ENCODE peak calls at places on chromosomes 13 and 19, in six cellular contexts. One of them, this sample, is unnamed.

GRCh38 chr13:71149498-71150363 is 717.3 kb downstream of the DACH1 start:
- DNase-seq in GDM1: no peak
- DNase-seq in upper lobe of right lung: no peak
- DNase-seq in Kasumi-1: no peak
- DNase-seq in SK-N-SH: no peak
- DNase-seq in kidney tubule cell: no peak
- DNase-seq in this sample: no peak

GRCh38 chr13:113553541-113554332 is 30.8 kb upstream of the TFDP1 start:
- DNase-seq in GDM1: no peak
- DNase-seq in upper lobe of right lung: peak
- DNase-seq in Kasumi-1: no peak
- DNase-seq in SK-N-SH: no peak
- DNase-seq in kidney tubule cell: no peak
- DNase-seq in this sample: no peak

GRCh38 chr13:113151745-113152707 is 6.4 kb upstream of the PROZ start:
- DNase-seq in GDM1: no peak
- DNase-seq in upper lobe of right lung: no peak
- DNase-seq in Kasumi-1: no peak
- DNase-seq in SK-N-SH: no peak
- DNase-seq in kidney tubule cell: peak
- DNase-seq in this sample: no peak

GRCh38 chr13:21010621-21011020 is 50.8 kb downstream of the LATS2 start:
- DNase-seq in GDM1: no peak
- DNase-seq in upper lobe of right lung: no peak
- DNase-seq in Kasumi-1: no peak
- DNase-seq in SK-N-SH: no peak
- DNase-seq in kidney tubule cell: peak
- DNase-seq in this sample: peak

GRCh38 chr13:23739597-23739996 is 149.6 kb downstream of the MIPEP start:
- DNase-seq in GDM1: no peak
- DNase-seq in upper lobe of right lung: no peak
- DNase-seq in Kasumi-1: no peak
- DNase-seq in SK-N-SH: no peak
- DNase-seq in kidney tubule cell: no peak
- DNase-seq in this sample: no peak

GRCh38 chr13:76969488-76970365 is 21.4 kb downstream of the ACOD1 start:
- DNase-seq in GDM1: no peak
- DNase-seq in upper lobe of right lung: no peak
- DNase-seq in Kasumi-1: no peak
- DNase-seq in SK-N-SH: no peak
- DNase-seq in kidney tubule cell: peak
- DNase-seq in this sample: no peak

GRCh38 chr13:43664700-43665191 is 122.0 kb downstream of the ENOX1 start:
- DNase-seq in GDM1: no peak
- DNase-seq in upper lobe of right lung: no peak
- DNase-seq in Kasumi-1: no peak
- DNase-seq in SK-N-SH: no peak
- DNase-seq in kidney tubule cell: peak
- DNase-seq in this sample: no peak

GRCh38 chr19:14835011-14835410 is at the start of the genes OR7A5 and OR7C1:
- DNase-seq in GDM1: no peak
- DNase-seq in upper lobe of right lung: no peak
- DNase-seq in Kasumi-1: no peak
- DNase-seq in SK-N-SH: no peak
- DNase-seq in kidney tubule cell: peak
- DNase-seq in this sample: no peak

GRCh38 chr13:76383671-76384461 is 502.3 kb downstream of the KCTD12 start:
- DNase-seq in GDM1: peak
- DNase-seq in upper lobe of right lung: no peak
- DNase-seq in Kasumi-1: peak
- DNase-seq in SK-N-SH: peak
- DNase-seq in kidney tubule cell: peak
- DNase-seq in this sample: no peak

GRCh38 chr13:99075268-99076191 is 97.7 kb upstream of the DOCK9 start:
- DNase-seq in GDM1: no peak
- DNase-seq in upper lobe of right lung: no peak
- DNase-seq in Kasumi-1: no peak
- DNase-seq in SK-N-SH: no peak
- DNase-seq in kidney tubule cell: no peak
- DNase-seq in this sample: no peak

GRCh38 chr19:55554749-55555152 is 9.4 kb upstream of the SBK3 start:
- DNase-seq in GDM1: no peak
- DNase-seq in upper lobe of right lung: no peak
- DNase-seq in Kasumi-1: no peak
- DNase-seq in SK-N-SH: no peak
- DNase-seq in kidney tubule cell: no peak
- DNase-seq in this sample: no peak

GRCh38 chr13:101626925-101627555 is 174.6 kb downstream of the ITGBL1 start:
- DNase-seq in GDM1: no peak
- DNase-seq in upper lobe of right lung: no peak
- DNase-seq in Kasumi-1: no peak
- DNase-seq in SK-N-SH: no peak
- DNase-seq in kidney tubule cell: peak
- DNase-seq in this sample: peak

GRCh38 chr13:51838235-51838846 is 6.6 kb downstream of the TMEM272 start:
- DNase-seq in GDM1: no peak
- DNase-seq in upper lobe of right lung: no peak
- DNase-seq in Kasumi-1: no peak
- DNase-seq in SK-N-SH: no peak
- DNase-seq in kidney tubule cell: peak
- DNase-seq in this sample: no peak

GRCh38 chr19:48390188-48391099 is 907 bp downstream of the KDELR1 start:
- DNase-seq in GDM1: peak
- DNase-seq in upper lobe of right lung: peak
- DNase-seq in Kasumi-1: peak
- DNase-seq in SK-N-SH: peak
- DNase-seq in kidney tubule cell: peak
- DNase-seq in this sample: peak

GRCh38 chr13:114339779-114340534 is 25.7 kb downstream of the CHAMP1 start:
- DNase-seq in GDM1: peak
- DNase-seq in upper lobe of right lung: no peak
- DNase-seq in Kasumi-1: peak
- DNase-seq in SK-N-SH: peak
- DNase-seq in kidney tubule cell: peak
- DNase-seq in this sample: peak